ENCODE peak calls at places on chromosomes 1 and 21, in ten cellular contexts. W is progenitor cell of endocrine pancreas; A is stimulated activated CD8-positive, alpha-beta memory T cell treated with anti-CD3 and anti-CD28 coated beads, Interleukin-7, amount 100 ng/mL, for 1 hour; D is M059J; J is activated CD4-positive, alpha-beta T cell treated with anti-CD3 and anti-CD28 coated beads, Interleukin-2, amount 50 U/mL, for 48 hours; P is activated naive CD8-positive, alpha-beta T cell treated with anti-CD3 and anti-CD28 coated beads, Interleukin-2, amount 50 U/mL, for 16 hours; G is K562; X is naive thymus-derived CD4-positive, alpha-beta T cell; T is tibial nerve; L is testis. Y is an unnamed sample.

GRCh38 chr1:34612091-34612631 is 142.7 kb upstream of the GJB5 start:
- DNase-seq in W (no peak), A (no peak), D (no peak), J (no peak), P (no peak), G (no peak), X (no peak), T (no peak), L (no peak), Y (no peak)

GRCh38 chr1:58971629-58972140 is 187.8 kb upstream of the JUN start:
- DNase-seq in W (no peak), A (no peak), D (no peak), J (no peak), P (no peak), G (no peak), X (no peak), T (no peak), L (no peak), Y (peak)

GRCh38 chr1:182244451-182244850 is 147.1 kb downstream of the GLUL start:
- DNase-seq in W (no peak), A (no peak), D (no peak), J (no peak), P (no peak), G (no peak), X (no peak), T (no peak), L (no peak), Y (no peak)

GRCh38 chr21:45139473-45139872 is 65.1 kb downstream of the ADARB1 start:
- DNase-seq in W (no peak), A (no peak), D (no peak), J (no peak), P (no peak), G (no peak), X (no peak), T (no peak), L (no peak), Y (no peak)

GRCh38 chr1:89261926-89262540 is 10.6 kb downstream of the GBP5 start:
- DNase-seq in W (no peak), A (no peak), D (peak), J (no peak), P (no peak), G (no peak), X (no peak), T (no peak), L (peak), Y (no peak)

GRCh38 chr1:180046674-180047073 is 92.1 kb downstream of the CEP350 start:
- DNase-seq in W (no peak), A (no peak), D (no peak), J (no peak), P (no peak), G (no peak), X (no peak), T (no peak), L (no peak), Y (no peak)

GRCh38 chr1:181038399-181038873 is 4.7 kb downstream of the MR1 start:
- DNase-seq in W (no peak), A (peak), D (peak), J (peak), P (peak), G (peak), X (peak), T (peak), L (peak), Y (peak)

GRCh38 chr1:4056989-4057388 is 156.9 kb upstream of the C1orf174 start:
- DNase-seq in W (no peak), A (no peak), D (no peak), J (no peak), P (no peak), G (no peak), X (no peak), T (no peak), L (no peak), Y (no peak)

GRCh38 chr21:26164311-26164710 is 6.3 kb downstream of the APP start:
- DNase-seq in W (no peak), A (no peak), D (no peak), J (no peak), P (no peak), G (no peak), X (no peak), T (no peak), L (no peak), Y (no peak)

GRCh38 chr1:31674626-31675025 is 29.2 kb downstream of the COL16A1 start:
- DNase-seq in W (no peak), A (no peak), D (peak), J (no peak), P (no peak), G (no peak), X (no peak), T (no peak), L (no peak), Y (no peak)

GRCh38 chr1:172466795-172467407 is 23.0 kb upstream of the PIGC start:
- DNase-seq in W (no peak), A (no peak), D (peak), J (no peak), P (no peak), G (no peak), X (no peak), T (no peak), L (no peak), Y (no peak)

GRCh38 chr1:216140650-216141547 is 282.3 kb downstream of the USH2A start:
- DNase-seq in W (no peak), A (no peak), D (no peak), J (no peak), P (no peak), G (no peak), X (no peak), T (no peak), L (no peak), Y (no peak)

GRCh38 chr1:12537906-12538461 is 80.0 kb downstream of the DHRS3 start:
- DNase-seq in W (no peak), A (no peak), D (no peak), J (no peak), P (no peak), G (no peak), X (no peak), T (no peak), L (no peak), Y (no peak)

GRCh38 chr21:42535602-42536171 is 22.0 kb downstream of the SLC37A1 start:
- DNase-seq in W (no peak), A (no peak), D (no peak), J (no peak), P (no peak), G (no peak), X (no peak), T (no peak), L (no peak), Y (no peak)

GRCh38 chr21:41054206-41054605 is 113.8 kb upstream of the BACE2 start:
- DNase-seq in W (no peak), A (no peak), D (no peak), J (no peak), P (no peak), G (no peak), X (no peak), T (no peak), L (no peak), Y (no peak)

GRCh38 chr1:6235302-6235680 is 473 bp downstream of the ICMT start:
- DNase-seq in W (no peak), A (no peak), D (no peak), J (no peak), P (no peak), G (no peak), X (no peak), T (no peak), L (no peak), Y (no peak)

Y was measured in adrenal gland.